ENCODE peak calls at places on chromosome 2, in four cellular contexts. X is breast epithelium, Q is IMR-90, B is A549. F is an unnamed sample.
A peak's percentile ranks its signal among the peaks of the same experiment; 100 is the strongest.

GRCh38 chr2:55919574-55919973 is 4.0 kb downstream of the EFEMP1 start:
- DNase-seq in X (no peak), Q (no peak), B (no peak), F (no peak)

GRCh38 chr2:96914332-96914731 is 44.5 kb upstream of the SEMA4C start:
- DNase-seq in X (no peak), Q (peak; percentile 45), B (no peak), F (peak; percentile 50)

GRCh38 chr2:45168731-45169338 is 159.6 kb upstream of the SIX2 start:
- DNase-seq in X (no peak), Q (no peak), B (peak; percentile 46), F (no peak)

GRCh38 chr2:236338495-236339184 is 74.4 kb upstream of the ASB18 start:
- DNase-seq in X (no peak), Q (no peak), B (no peak), F (peak; percentile 33)

GRCh38 chr2:61549546-61549945 is 11.4 kb upstream of the XPO1 start:
- DNase-seq in X (no peak), Q (no peak), B (no peak), F (no peak)

GRCh38 chr2:198296665-198297308 is 492.4 kb downstream of the PLCL1 start:
- DNase-seq in X (no peak), Q (peak; percentile 40), B (peak; percentile 51), F (peak; percentile 69)

GRCh38 chr2:233247744-233248143 is 3.7 kb upstream of the ATG16L1 start:
- DNase-seq in X (no peak), Q (peak; percentile 34), B (peak; percentile 89), F (peak; percentile 45)

GRCh38 chr2:151051584-151052220 is 210.0 kb downstream of the RBM43 start:
- DNase-seq in X (no peak), Q (peak; percentile 67), B (peak; percentile 49), F (peak; percentile 74)

GRCh38 chr2:229815858-229816257 is 101.5 kb upstream of the DNER start:
- DNase-seq in X (no peak), Q (peak; percentile 59), B (peak; percentile 9), F (peak; percentile 51)

GRCh38 chr2:215687149-215688031 is 251.5 kb upstream of the FN1 start:
- DNase-seq in X (no peak), Q (no peak), B (no peak), F (no peak)

DNA sequence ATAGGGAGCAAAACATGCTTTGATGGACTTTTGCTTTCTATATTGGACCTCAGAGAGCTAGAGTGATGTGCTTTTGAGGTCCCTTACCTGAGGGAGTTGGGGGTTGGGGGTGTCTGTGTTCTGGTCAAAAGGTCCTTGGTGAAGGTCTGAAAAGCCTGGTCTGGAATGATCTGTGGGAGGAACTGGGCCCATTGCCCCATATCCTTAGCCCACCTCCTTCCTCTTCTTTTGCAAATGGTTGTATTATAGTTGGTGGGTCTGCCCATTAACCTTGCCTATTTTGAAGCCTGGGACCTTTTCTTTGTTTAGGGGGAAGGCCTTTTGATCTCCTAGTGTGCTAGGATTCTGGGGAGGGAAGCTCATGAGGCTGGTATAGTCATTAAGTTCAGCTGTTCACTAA is 88.7 kb downstream of the FMNL2 start:
- DNase-seq in X (no peak), Q (no peak), B (no peak), F (no peak)
- H3K4me3 ChIP-seq in X (no peak overlapping the region), Q (no peak overlapping the region), B (no peak overlapping the region), F (no peak overlapping the region)

GRCh38 chr2:217856871-217857270 is 145.9 kb downstream of the TNS1 start:
- DNase-seq in X (no peak), Q (no peak), B (no peak), F (no peak)

GRCh38 chr2:217861334-217861877 is 141.4 kb downstream of the TNS1 start:
- DNase-seq in X (no peak), Q (no peak), B (no peak), F (no peak)

GRCh38 chr2:217859926-217860325 is 142.9 kb downstream of the TNS1 start:
- DNase-seq in X (no peak), Q (no peak), B (no peak), F (no peak)

GRCh38 chr2:217857624-217858506 is 144.9 kb downstream of the TNS1 start:
- DNase-seq in X (no peak), Q (no peak), B (no peak), F (no peak)

DNA sequence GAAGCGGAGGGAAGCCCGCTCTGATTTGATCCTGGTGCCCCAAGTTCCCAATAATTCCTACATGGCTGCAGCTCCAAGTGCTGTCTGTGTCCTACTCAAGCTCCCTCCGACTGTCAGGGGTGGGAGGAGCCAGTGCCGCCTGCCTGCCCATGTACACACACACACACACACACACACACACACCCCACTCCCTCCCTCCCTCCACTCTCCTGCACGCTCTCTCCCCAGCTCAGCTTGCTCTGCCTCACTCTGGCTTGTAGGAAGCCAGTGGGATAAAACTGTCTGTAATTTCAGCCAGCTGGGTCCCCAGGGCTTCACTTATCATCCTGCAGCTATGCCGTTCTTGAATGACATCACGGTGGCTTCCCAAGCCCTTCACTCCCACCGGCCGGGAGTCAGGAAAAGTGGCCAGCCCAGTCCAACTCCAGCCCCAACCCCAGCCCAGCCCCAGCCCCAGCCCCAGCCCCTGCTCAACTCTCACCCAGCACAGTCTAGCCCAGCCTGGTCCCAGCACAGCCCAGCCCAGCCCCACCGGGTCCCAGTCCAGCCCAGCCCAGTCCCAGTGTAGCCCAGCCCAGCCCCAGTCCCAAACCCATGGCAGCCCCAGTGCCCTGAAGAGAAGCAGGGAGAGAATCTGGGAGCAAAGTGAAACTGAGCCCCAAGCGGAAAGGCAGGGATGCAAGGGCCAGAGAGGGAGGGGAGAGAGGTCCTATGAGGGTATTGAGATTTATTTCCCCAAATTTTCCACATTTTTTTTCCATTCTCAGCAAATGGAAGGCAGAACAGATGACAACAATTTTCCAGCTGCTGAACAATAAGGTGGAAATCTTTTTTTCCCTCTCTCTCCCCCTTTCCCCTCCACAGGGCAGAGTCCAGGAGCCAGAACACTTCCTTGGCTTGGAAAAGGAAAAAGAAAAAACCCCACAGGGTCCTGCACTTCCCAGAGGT is 144.0 kb downstream of the TNS1 start:
- DNase-seq in X (no peak), Q (peak; percentile 96), B (peak; percentile 21), F (peak; percentile 96)
- H3K4me3 ChIP-seq in X (peak overlapping the region; percentile 20), Q (no peak overlapping the region), B (no peak overlapping the region), F (no peak overlapping the region)

GRCh38 chr2:105397025-105397722 is 1.7 kb downstream of the FHL2 start:
- DNase-seq in X (no peak), Q (no peak), B (peak; percentile 59), F (peak; percentile 49)
- H3K4me3 ChIP-seq in X (peak overlapping the region; percentile 91), Q (peak overlapping the region; percentile 99), B (peak overlapping the region; percentile 81), F (peak overlapping the region; percentile 96)

DNA sequence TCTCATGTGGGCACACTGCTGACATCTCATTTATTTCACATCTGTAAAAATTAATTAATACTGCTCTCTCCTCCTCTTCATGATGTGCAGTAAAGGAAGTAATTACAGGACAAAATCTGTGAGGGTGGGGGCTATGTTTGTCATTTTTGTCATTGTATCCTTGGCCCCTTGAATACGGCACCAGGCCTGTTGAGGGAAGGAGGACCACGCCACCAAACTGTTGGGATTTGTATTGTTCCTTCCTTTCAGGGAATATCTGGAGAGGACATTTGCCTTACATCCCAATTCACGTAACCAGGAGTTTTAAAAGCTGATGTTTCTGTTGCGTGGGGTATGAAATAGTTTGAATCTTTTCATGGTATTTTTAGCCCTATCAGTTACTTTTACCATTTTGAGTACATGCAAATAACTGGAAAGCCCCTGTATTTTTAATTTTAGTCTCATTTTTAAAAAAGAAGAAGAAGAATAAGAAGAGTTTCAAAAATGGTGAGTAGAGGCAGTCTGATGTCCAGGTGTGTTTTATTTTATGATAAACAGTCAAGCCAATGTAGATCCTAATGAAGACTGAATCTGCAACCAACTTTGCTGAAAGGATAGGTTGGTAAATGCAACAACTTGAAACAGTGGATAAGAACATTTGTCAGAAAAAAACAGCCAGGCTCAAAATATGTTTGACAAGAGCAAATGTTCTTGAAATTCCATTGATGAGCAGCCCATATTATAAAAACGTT is 54.3 kb downstream of the RASGRP3 start:
- DNase-seq in X (no peak), Q (no peak), B (no peak), F (no peak)
- H3K4me3 ChIP-seq in X (no peak overlapping the region), Q (no peak overlapping the region), B (no peak overlapping the region), F (no peak overlapping the region)

DNA sequence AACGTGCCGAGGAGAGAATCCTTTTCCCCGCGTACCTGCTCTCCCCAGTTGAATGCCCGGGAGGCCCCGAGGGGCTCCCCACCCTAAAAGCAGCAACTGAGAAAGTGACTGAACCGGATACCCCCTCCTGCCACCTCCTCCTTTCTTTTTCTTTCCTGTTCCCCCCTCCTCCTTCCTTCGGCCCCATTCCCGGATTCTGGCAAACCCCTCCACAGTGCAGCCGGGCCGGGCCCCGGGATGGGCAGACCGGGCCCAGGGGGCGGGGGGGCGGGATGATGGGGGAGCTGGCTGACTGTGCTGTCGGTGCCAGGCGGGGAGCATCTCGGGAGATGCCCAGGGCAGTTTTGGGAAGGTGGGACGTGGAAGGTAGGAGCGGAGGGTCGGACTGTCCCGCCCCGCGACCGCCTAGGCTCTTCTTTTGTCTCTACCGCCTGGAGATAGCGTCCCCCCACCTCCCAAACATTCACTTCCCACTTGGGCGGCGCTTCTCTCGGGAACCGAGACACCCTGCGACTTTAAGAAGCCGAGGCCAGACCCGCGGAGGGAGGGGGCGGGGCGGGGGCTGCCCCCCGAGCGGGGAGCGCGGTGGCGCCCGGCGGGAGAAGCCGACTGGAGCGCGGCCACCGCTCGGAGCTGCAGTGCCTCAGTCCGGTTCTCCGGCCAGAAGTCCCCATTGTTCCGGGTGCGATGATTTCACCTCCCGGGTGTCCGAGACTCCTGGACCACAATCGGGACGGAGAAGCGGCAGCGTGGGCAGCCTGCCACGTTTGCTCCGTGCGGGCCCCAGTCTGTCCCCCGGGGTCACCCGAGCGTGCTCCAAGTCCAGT is 8.2 kb downstream of the DLX2 start:
- DNase-seq in X (no peak), Q (no peak), B (peak; percentile 45), F (no peak)
- H3K4me3 ChIP-seq in X (peak overlapping the region; percentile 69), Q (peak overlapping the region; percentile 58), B (peak overlapping the region; percentile 71), F (peak overlapping the region; percentile 52)

F was measured in fibroblast of pulmonary artery.